ENCODE peak calls at places on chromosomes 11 and 22, in five cellular contexts. K is upper lobe of right lung, F is ovary, U is heart right ventricle, I is fibroblast of lung. G is an unnamed sample.

GRCh38 chr22:17781319-17782031 is 7.2 kb upstream of the BID start:
- DNase-seq in K (no peak), F (no peak), U (no peak), I (peak), G (no peak)

GRCh38 chr11:87036756-87037449 is 831 bp upstream of the TMEM135 start:
- DNase-seq in K (no peak), F (no peak), U (no peak), I (peak), G (peak)

GRCh38 chr11:45096636-45097035 is 49.8 kb upstream of the PRDM11 start:
- DNase-seq in K (no peak), F (no peak), U (no peak), I (no peak), G (no peak)

GRCh38 chr11:10777806-10778205 is 26.8 kb downstream of the CTR9 start:
- DNase-seq in K (no peak), F (no peak), U (no peak), I (peak), G (no peak)

GRCh38 chr11:12163181-12163841 is 52.9 kb downstream of the MICAL2 start:
- DNase-seq in K (peak), F (peak), U (peak), I (peak), G (no peak)

GRCh38 chr11:1889527-1889930 is 2.2 kb downstream of the PRR33 start:
- DNase-seq in K (no peak), F (no peak), U (no peak), I (no peak), G (no peak)

GRCh38 chr11:22711212-22711770 is 44.9 kb downstream of the GAS2 start:
- DNase-seq in K (peak), F (no peak), U (no peak), I (no peak), G (peak)

GRCh38 chr11:1295086-1295485 is 14.3 kb downstream of the TOLLIP start:
- DNase-seq in K (peak), F (peak), U (no peak), I (no peak), G (no peak)

DNA sequence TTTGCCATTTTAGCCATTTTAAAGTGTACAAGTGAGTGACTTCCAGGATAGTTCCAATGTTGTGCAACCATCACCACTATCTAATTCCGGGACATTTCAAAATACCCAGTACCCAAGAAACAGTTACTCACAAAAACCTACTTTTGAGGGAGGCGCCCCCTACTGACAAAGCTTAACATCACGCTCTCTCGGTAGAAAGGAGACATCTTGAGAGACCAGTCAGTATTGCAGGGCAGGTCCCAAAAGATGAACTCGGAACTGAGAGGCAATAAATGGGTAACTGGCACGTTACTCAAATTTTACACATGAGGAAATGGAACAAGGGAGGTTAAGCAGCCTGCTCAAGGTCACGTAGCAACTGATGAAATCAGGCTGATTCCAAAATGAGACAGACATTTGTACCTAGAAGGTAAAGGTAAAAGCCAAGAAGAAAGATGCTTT is 50.0 kb upstream of the POU2AF1 start:
- DNase-seq in K (no peak), F (peak), U (no peak), I (no peak), G (peak)
- TF ChIP-seq CTCF in K (peak), F (peak), U (peak), I (peak), G (peak)

GRCh38 chr22:41925783-41926460 is 684 bp downstream of the TNFRSF13C start:
- DNase-seq in K (peak), F (no peak), U (peak), I (peak), G (peak)
- H3K4me3 ChIP-seq in K (peak), F (no peak), U (no peak), I (peak), G (peak)

GRCh38 chr11:40370821-40371616 is 1088.4 kb downstream of the LRRC4C start:
- DNase-seq in K (no peak), F (no peak), U (no peak), I (no peak), G (no peak)
- TF ChIP-seq CTCF in K (no peak), F (no peak), U (no peak), I (no peak), G (no peak)

GRCh38 chr11:60852060-60852638 is 3.6 kb downstream of the PTGDR2 start:
- DNase-seq in K (no peak), F (no peak), U (no peak), I (no peak), G (peak)
- H3K4me3 ChIP-seq in K (no peak), F (no peak), U (no peak), I (no peak), G (peak)

GRCh38 chr22:35342390-35342789 is 38.5 kb upstream of the HMOX1 start:
- DNase-seq in K (no peak), F (no peak), U (no peak), I (no peak), G (no peak)
- TF ChIP-seq CTCF in K (no peak), F (no peak), U (no peak), I (no peak), G (no peak)

GRCh38 chr11:68683952-68684384 is 376 bp upstream of the GAL start:
- DNase-seq in K (peak), F (no peak), U (no peak), I (no peak), G (no peak)

GRCh38 chr11:68683086-68683951 is 1.0 kb upstream of the GAL start:
- DNase-seq in K (peak), F (no peak), U (no peak), I (no peak), G (no peak)

GRCh38 chr11:68686486-68686885 is 2.1 kb downstream of the GAL start:
- DNase-seq in K (peak), F (no peak), U (no peak), I (no peak), G (no peak)

GRCh38 chr11:68685656-68686380 is 1.5 kb downstream of the GAL start:
- DNase-seq in K (peak), F (no peak), U (no peak), I (no peak), G (no peak)

DNA sequence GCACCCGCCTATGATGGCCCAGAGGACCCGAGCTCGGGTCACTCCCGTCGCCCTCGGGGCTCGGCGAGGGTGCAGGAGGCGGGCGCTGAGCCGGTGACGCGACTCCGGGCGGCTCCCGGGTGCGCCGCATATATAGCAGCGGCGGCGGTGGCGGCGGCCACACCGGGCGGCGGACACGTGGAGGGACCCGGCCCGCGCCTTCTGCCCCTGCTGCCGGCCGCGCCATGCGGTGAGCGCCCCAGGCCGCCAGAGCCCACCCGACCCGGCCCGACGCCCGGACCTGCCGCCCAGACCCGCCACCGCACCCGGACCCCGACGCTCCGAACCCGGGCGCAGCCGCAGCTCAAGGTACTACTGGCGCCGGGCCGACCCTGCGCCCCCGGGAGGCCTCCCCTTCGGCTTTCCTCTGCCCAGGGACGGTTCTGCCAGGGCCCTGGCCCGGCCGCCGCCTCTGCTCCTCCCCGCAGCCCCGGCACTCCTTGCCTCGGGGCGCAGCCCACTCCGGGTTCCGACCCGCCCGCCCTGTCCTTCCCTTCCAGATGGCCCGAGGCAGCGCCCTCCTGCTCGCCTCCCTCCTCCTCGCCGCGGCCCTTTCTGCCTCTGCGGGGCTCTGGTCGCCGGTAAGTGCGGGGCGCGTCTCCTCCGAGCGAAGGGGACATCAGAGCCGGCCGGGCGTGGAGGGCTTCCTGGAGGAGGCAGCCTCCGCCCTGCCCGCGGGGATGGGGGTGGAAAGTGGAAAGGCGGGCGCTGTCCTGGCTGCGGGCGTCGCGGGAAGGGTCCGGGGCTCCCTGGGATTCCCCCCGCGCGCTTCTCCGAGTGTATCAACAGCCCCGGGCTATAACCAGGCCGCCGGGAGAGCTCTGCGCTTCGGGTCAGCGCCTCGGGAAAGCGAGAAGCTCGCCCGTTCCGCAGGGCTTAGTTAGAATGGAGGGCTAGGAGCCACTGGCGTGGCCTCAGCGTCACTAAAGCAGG is at the start of gene GAL:
- DNase-seq in K (peak), F (no peak), U (no peak), I (no peak), G (peak)
- H3K4me3 ChIP-seq in K (peak), F (no peak), U (peak), I (peak), G (peak)